ENCODE peak calls at places on chromosomes 1 and 21, in eight cellular contexts. One of them, this sample, is unnamed.

GRCh38 chr1:64047549-64047969 is 155.9 kb upstream of the UBE2U start:
- DNase-seq in AG10803: no peak
- DNase-seq in body of pancreas: no peak
- DNase-seq in heart left ventricle: no peak
- DNase-seq in heart right ventricle: no peak
- DNase-seq in colonic mucosa: no peak
- DNase-seq in hepatocyte: no peak
- DNase-seq in fibroblast of lung: no peak
- DNase-seq in this sample: no peak

GRCh38 chr1:235821361-235821981 is 45.2 kb downstream of the LYST start:
- DNase-seq in AG10803: peak; percentile 72
- DNase-seq in body of pancreas: no peak
- DNase-seq in heart left ventricle: no peak
- DNase-seq in heart right ventricle: no peak
- DNase-seq in colonic mucosa: no peak
- DNase-seq in hepatocyte: no peak
- DNase-seq in fibroblast of lung: peak; percentile 65
- DNase-seq in this sample: no peak

GRCh38 chr1:118692143-118692542 is 296.0 kb downstream of the TBX15 start:
- DNase-seq in AG10803: no peak
- DNase-seq in body of pancreas: no peak
- DNase-seq in heart left ventricle: no peak
- DNase-seq in heart right ventricle: no peak
- DNase-seq in colonic mucosa: no peak
- DNase-seq in hepatocyte: no peak
- DNase-seq in fibroblast of lung: no peak
- DNase-seq in this sample: no peak

GRCh38 chr1:67748630-67749029 is 63.6 kb downstream of the GADD45A start:
- DNase-seq in AG10803: peak; percentile 84
- DNase-seq in body of pancreas: peak; percentile 35
- DNase-seq in heart left ventricle: no peak
- DNase-seq in heart right ventricle: no peak
- DNase-seq in colonic mucosa: peak; percentile 35
- DNase-seq in hepatocyte: peak; percentile 60
- DNase-seq in fibroblast of lung: peak; percentile 75
- DNase-seq in this sample: no peak

GRCh38 chr1:151047925-151048644 is 534 bp downstream of the C1orf56 start:
- DNase-seq in AG10803: peak; percentile 65
- DNase-seq in body of pancreas: peak; percentile 85
- DNase-seq in heart left ventricle: peak; percentile 80
- DNase-seq in heart right ventricle: peak; percentile 73
- DNase-seq in colonic mucosa: peak; percentile 76
- DNase-seq in hepatocyte: peak; percentile 83
- DNase-seq in fibroblast of lung: peak; percentile 67
- DNase-seq in this sample: peak; percentile 45

GRCh38 chr1:41320860-41321259 is 40.4 kb upstream of the FOXO6 start:
- DNase-seq in AG10803: no peak
- DNase-seq in body of pancreas: no peak
- DNase-seq in heart left ventricle: no peak
- DNase-seq in heart right ventricle: no peak
- DNase-seq in colonic mucosa: no peak
- DNase-seq in hepatocyte: no peak
- DNase-seq in fibroblast of lung: no peak
- DNase-seq in this sample: no peak

GRCh38 chr1:9784508-9785133 is 39.1 kb downstream of the CLSTN1 start:
- DNase-seq in AG10803: peak; percentile 38
- DNase-seq in body of pancreas: peak; percentile 78
- DNase-seq in heart left ventricle: peak; percentile 38
- DNase-seq in heart right ventricle: no peak
- DNase-seq in colonic mucosa: peak; percentile 71
- DNase-seq in hepatocyte: peak; percentile 77
- DNase-seq in fibroblast of lung: peak; percentile 66
- DNase-seq in this sample: no peak

GRCh38 chr1:60903591-60903990 is 178.8 kb upstream of the NFIA start:
- DNase-seq in AG10803: peak; percentile 69
- DNase-seq in body of pancreas: no peak
- DNase-seq in heart left ventricle: peak; percentile 86
- DNase-seq in heart right ventricle: peak; percentile 67
- DNase-seq in colonic mucosa: no peak
- DNase-seq in hepatocyte: peak; percentile 37
- DNase-seq in fibroblast of lung: peak; percentile 39
- DNase-seq in this sample: no peak

GRCh38 chr1:156076609-156077429 is 5.4 kb downstream of the MEX3A start:
- DNase-seq in AG10803: no peak
- DNase-seq in body of pancreas: peak; percentile 55
- DNase-seq in heart left ventricle: peak; percentile 65
- DNase-seq in heart right ventricle: peak; percentile 70
- DNase-seq in colonic mucosa: no peak
- DNase-seq in hepatocyte: no peak
- DNase-seq in fibroblast of lung: peak; percentile 28
- DNase-seq in this sample: no peak

GRCh38 chr1:16138772-16139221 is 17.1 kb downstream of the EPHA2 start:
- DNase-seq in AG10803: no peak
- DNase-seq in body of pancreas: no peak
- DNase-seq in heart left ventricle: no peak
- DNase-seq in heart right ventricle: no peak
- DNase-seq in colonic mucosa: no peak
- DNase-seq in hepatocyte: no peak
- DNase-seq in fibroblast of lung: no peak
- DNase-seq in this sample: no peak
- TF ChIP-seq CTCF in AG10803: no peak
- TF ChIP-seq CTCF in body of pancreas: no peak
- TF ChIP-seq CTCF in heart left ventricle: no peak
- TF ChIP-seq CTCF in heart right ventricle: no peak
- TF ChIP-seq CTCF in colonic mucosa: no peak
- TF ChIP-seq CTCF in hepatocyte: no peak
- TF ChIP-seq CTCF in fibroblast of lung: no peak
- TF ChIP-seq CTCF in this sample: no peak

GRCh38 chr1:230084408-230085177 is 17.6 kb downstream of the GALNT2 start:
- DNase-seq in AG10803: peak; percentile 97
- DNase-seq in body of pancreas: peak; percentile 68
- DNase-seq in heart left ventricle: peak; percentile 63
- DNase-seq in heart right ventricle: no peak
- DNase-seq in colonic mucosa: no peak
- DNase-seq in hepatocyte: peak; percentile 71
- DNase-seq in fibroblast of lung: peak; percentile 97
- DNase-seq in this sample: peak; percentile 45
- TF ChIP-seq CTCF in AG10803: no peak
- TF ChIP-seq CTCF in body of pancreas: no peak
- TF ChIP-seq CTCF in heart left ventricle: no peak
- TF ChIP-seq CTCF in heart right ventricle: no peak
- TF ChIP-seq CTCF in colonic mucosa: no peak
- TF ChIP-seq CTCF in hepatocyte: no peak
- TF ChIP-seq CTCF in fibroblast of lung: no peak
- TF ChIP-seq CTCF in this sample: no peak

GRCh38 chr1:214550339-214551051 is 907 bp downstream of the PTPN14 start:
- DNase-seq in AG10803: no peak
- DNase-seq in body of pancreas: no peak
- DNase-seq in heart left ventricle: no peak
- DNase-seq in heart right ventricle: no peak
- DNase-seq in colonic mucosa: no peak
- DNase-seq in hepatocyte: no peak
- DNase-seq in fibroblast of lung: no peak
- DNase-seq in this sample: no peak

GRCh38 chr1:214548988-214549387 is 2.4 kb downstream of the PTPN14 start:
- DNase-seq in AG10803: peak; percentile 63
- DNase-seq in body of pancreas: peak; percentile 52
- DNase-seq in heart left ventricle: peak; percentile 80
- DNase-seq in heart right ventricle: peak; percentile 49
- DNase-seq in colonic mucosa: no peak
- DNase-seq in hepatocyte: no peak
- DNase-seq in fibroblast of lung: peak; percentile 56
- DNase-seq in this sample: no peak

GRCh38 chr1:214551052-214551435 is 358 bp downstream of the PTPN14 start:
- DNase-seq in AG10803: no peak
- DNase-seq in body of pancreas: peak; percentile 64
- DNase-seq in heart left ventricle: peak; percentile 80
- DNase-seq in heart right ventricle: peak; percentile 69
- DNase-seq in colonic mucosa: peak; percentile 47
- DNase-seq in hepatocyte: peak; percentile 64
- DNase-seq in fibroblast of lung: no peak
- DNase-seq in this sample: no peak

GRCh38 chr1:214551436-214552173 is at the start of gene PTPN14:
- DNase-seq in AG10803: peak; percentile 97
- DNase-seq in body of pancreas: peak; percentile 93
- DNase-seq in heart left ventricle: peak; percentile 93
- DNase-seq in heart right ventricle: peak; percentile 89
- DNase-seq in colonic mucosa: peak; percentile 80
- DNase-seq in hepatocyte: peak; percentile 97
- DNase-seq in fibroblast of lung: peak; percentile 93
- DNase-seq in this sample: peak; percentile 94

DNA sequence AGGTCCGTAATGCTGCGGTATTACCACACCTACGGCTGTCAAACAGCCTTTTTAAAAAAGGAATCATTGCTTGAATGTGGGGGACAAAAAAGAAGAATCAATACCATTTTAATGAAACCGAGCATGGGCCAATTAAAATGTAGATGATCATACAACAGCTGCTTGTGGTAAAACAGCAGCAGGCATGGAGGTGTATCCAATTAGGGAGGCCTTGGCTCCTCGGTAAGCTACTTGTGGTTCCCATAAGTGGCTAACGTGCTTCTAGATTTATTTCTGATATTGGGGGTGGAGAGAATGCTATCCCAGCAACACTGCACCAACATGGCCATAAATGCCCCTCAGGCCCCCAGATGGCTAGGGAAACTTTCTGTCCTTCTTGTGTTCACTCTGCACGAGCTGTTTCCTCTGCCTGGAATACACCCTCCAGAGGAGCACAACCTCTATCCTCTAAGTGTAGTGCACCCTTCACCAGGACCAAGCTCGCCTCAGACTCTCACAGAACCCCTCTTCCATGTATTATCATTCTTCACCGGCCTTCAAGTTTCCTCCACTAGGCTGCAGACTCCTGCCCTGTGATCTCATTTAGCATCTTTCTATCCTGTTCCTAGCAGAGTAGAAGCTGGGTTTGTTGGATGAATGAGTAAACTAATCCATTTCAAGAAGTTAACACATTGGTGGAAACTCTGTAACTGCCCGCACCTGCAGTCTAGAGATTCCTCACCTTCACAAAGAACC is 1.6 kb downstream of the PTPN14 start:
- DNase-seq in AG10803: peak; percentile 54
- DNase-seq in body of pancreas: no peak
- DNase-seq in heart left ventricle: no peak
- DNase-seq in heart right ventricle: no peak
- DNase-seq in colonic mucosa: no peak
- DNase-seq in hepatocyte: peak; percentile 55
- DNase-seq in fibroblast of lung: peak; percentile 56
- DNase-seq in this sample: no peak
- TF ChIP-seq CTCF in AG10803: peak; percentile 55
- TF ChIP-seq CTCF in body of pancreas: no peak
- TF ChIP-seq CTCF in heart left ventricle: peak; percentile 24
- TF ChIP-seq CTCF in heart right ventricle: no peak
- TF ChIP-seq CTCF in colonic mucosa: no peak
- TF ChIP-seq CTCF in hepatocyte: peak; percentile 30
- TF ChIP-seq CTCF in fibroblast of lung: peak; percentile 41
- TF ChIP-seq CTCF in this sample: no peak

DNA sequence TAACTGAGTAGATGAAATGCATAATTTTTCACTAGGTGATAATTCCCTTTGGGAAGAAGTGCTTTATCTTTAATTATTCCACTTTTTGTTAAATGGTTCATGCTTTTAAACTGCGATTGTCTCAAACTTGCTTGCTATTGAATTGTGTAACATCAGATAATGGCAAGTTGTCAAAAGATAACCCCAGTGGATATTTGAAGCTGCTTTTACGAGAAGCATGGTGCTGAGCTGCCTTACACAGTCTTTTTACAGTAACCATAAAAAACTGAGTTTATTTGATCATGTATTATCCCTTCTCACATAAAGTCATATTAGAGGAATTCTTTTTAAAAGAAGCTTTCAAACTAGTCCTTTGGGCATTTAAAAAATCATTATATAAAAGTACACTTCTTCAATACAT is 30.1 kb downstream of the TMEM50B start:
- DNase-seq in AG10803: no peak
- DNase-seq in body of pancreas: no peak
- DNase-seq in heart left ventricle: no peak
- DNase-seq in heart right ventricle: no peak
- DNase-seq in colonic mucosa: no peak
- DNase-seq in hepatocyte: peak; percentile 11
- DNase-seq in fibroblast of lung: no peak
- DNase-seq in this sample: no peak
- TF ChIP-seq CTCF in AG10803: no peak
- TF ChIP-seq CTCF in body of pancreas: no peak
- TF ChIP-seq CTCF in heart left ventricle: no peak
- TF ChIP-seq CTCF in heart right ventricle: no peak
- TF ChIP-seq CTCF in colonic mucosa: no peak
- TF ChIP-seq CTCF in hepatocyte: no peak
- TF ChIP-seq CTCF in fibroblast of lung: no peak
- TF ChIP-seq CTCF in this sample: no peak

DNA sequence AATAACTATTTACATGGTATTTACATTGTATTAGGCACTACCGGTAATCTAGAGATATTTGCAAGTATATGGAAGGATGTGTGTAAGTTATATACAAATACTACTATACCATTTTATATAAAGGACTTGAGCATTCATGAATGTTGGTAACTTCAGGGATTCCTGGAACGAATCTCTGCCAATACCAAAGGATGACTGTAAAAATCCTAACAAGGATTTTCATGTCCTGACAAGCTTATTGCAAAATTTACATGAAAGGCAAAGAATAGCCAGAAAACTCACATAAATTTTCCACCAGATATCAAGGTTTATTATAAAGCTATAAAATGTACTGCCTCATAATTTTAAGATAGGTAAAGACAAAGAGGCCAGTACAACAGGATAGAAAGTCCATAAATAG is 325.2 kb upstream of the NRIP1 start:
- DNase-seq in AG10803: no peak
- DNase-seq in body of pancreas: no peak
- DNase-seq in heart left ventricle: no peak
- DNase-seq in heart right ventricle: no peak
- DNase-seq in colonic mucosa: no peak
- DNase-seq in hepatocyte: no peak
- DNase-seq in fibroblast of lung: no peak
- DNase-seq in this sample: no peak
- TF ChIP-seq CTCF in AG10803: no peak
- TF ChIP-seq CTCF in body of pancreas: no peak
- TF ChIP-seq CTCF in heart left ventricle: no peak
- TF ChIP-seq CTCF in heart right ventricle: no peak
- TF ChIP-seq CTCF in colonic mucosa: no peak
- TF ChIP-seq CTCF in hepatocyte: no peak
- TF ChIP-seq CTCF in fibroblast of lung: no peak
- TF ChIP-seq CTCF in this sample: no peak

This sample was measured in mesothelial cell of epicardium.